ENCODE peak calls at places on chromosome 13, in eight cellular contexts. X is OCI-M1; H is aorta; I is activated CD4-positive, alpha-beta memory T cell treated with anti-CD3 and anti-CD28 coated beads for 36 hours; P is ACHN; B is NCI-H345; V is endodermal cell; A is WTC11. W is an unnamed sample.

GRCh38 chr13:36428083-36428482 is 4.2 kb upstream of the CCNA1 start:
- DNase-seq in A (no peak), X (no peak), P (no peak), I (no peak), V (no peak), B (no peak), H (no peak), W (no peak)

GRCh38 chr13:71760226-71760591 is 106.8 kb downstream of the DACH1 start:
- DNase-seq in I (no peak), V (no peak), B (no peak), A (no peak), P (no peak), H (no peak), X (no peak), W (no peak)

GRCh38 chr13:91141619-91142061 is 205.8 kb upstream of the MIR17HG start:
- DNase-seq in P (no peak), V (no peak), A (no peak), B (no peak), I (no peak), X (no peak), H (no peak), W (no peak)

GRCh38 chr13:53142301-53142700 is 113.7 kb downstream of the OLFM4 start:
- DNase-seq in B (no peak), A (no peak), H (no peak), P (no peak), X (no peak), I (no peak), V (no peak), W (no peak)

GRCh38 chr13:91537376-91537775 is 139.0 kb downstream of the GPC5 start:
- DNase-seq in V (no peak), H (no peak), X (no peak), I (no peak), B (no peak), P (no peak), A (no peak), W (no peak)

GRCh38 chr13:22076658-22077057 is 405.8 kb downstream of the FGF9 start:
- DNase-seq in H (no peak), B (peak; percentile 50), A (no peak), P (no peak), I (no peak), X (no peak), V (no peak), W (no peak)

GRCh38 chr13:21341637-21342422 is 117.3 kb downstream of the ZDHHC20 start:
- DNase-seq in X (no peak), H (no peak), I (peak; percentile 5), B (no peak), A (no peak), V (no peak), P (no peak), W (no peak)

GRCh38 chr13:102089177-102089576 is 312.7 kb downstream of the FGF14 start:
- DNase-seq in H (no peak), P (no peak), X (peak; percentile 16), I (no peak), B (no peak), A (no peak), V (no peak), W (no peak)